ENCODE peak calls at places on chromosomes 1 and 21, in four cellular contexts. B is prostate gland, D is HepG2, J is stomach. V is an unnamed sample.

GRCh38 chr1:89998306-89998705 is 3.4 kb downstream of the ZNF326 start:
- DNase-seq in B (no peak), D (no peak), J (no peak), V (no peak)

GRCh38 chr1:195763146-195763906 is 844.9 kb downstream of the KCNT2 start:
- DNase-seq in J (no peak), B (no peak), D (no peak), V (no peak)

GRCh38 chr1:58358311-58358710 is 188.2 kb downstream of the OMA1 start:
- DNase-seq in J (no peak), B (no peak), D (peak; percentile 12), V (no peak)

GRCh38 chr1:40185951-40186864 is 25.0 kb downstream of the RLF start:
- DNase-seq in B (no peak), J (no peak), D (no peak), V (no peak)

GRCh38 chr1:212039622-212040021 is 4.1 kb downstream of the DTL start:
- DNase-seq in B (no peak), J (no peak), D (no peak), V (no peak)

GRCh38 chr1:246597971-246598370 is 31.7 kb downstream of the CNST start:
- DNase-seq in D (no peak), B (no peak), J (no peak), V (no peak)

GRCh38 chr1:111354584-111354983 is 63.9 kb downstream of the CHIA start:
- DNase-seq in D (no peak), B (no peak), J (no peak), V (no peak)

GRCh38 chr1:35174225-35174540 is 18.8 kb downstream of the SFPQ start:
- DNase-seq in B (no peak), D (no peak), J (no peak), V (no peak)

GRCh38 chr1:177794316-177794991 is 175.4 kb downstream of the SEC16B start:
- DNase-seq in J (no peak), B (no peak), D (no peak), V (no peak)

GRCh38 chr1:181604482-181604881 is 121.2 kb downstream of the CACNA1E start:
- DNase-seq in J (no peak), D (no peak), B (no peak), V (no peak)

GRCh38 chr1:225201447-225201846 is 226.4 kb downstream of the LBR start:
- DNase-seq in D (no peak), J (no peak), B (no peak), V (no peak)

GRCh38 chr1:97071163-97071562 is 349.6 kb downstream of the PTBP2 start:
- DNase-seq in J (no peak), D (no peak), B (no peak), V (no peak)

GRCh38 chr1:91406773-91407389 is 2.2 kb upstream of the HFM1 start:
- DNase-seq in D (peak; percentile 2), B (no peak), J (no peak), V (no peak)

GRCh38 chr1:95388041-95388440 is 154.0 kb downstream of the RWDD3 start:
- DNase-seq in D (no peak), J (no peak), B (no peak), V (no peak)

GRCh38 chr1:170864784-170865538 is 70.4 kb upstream of the MROH9 start:
- DNase-seq in D (no peak), B (no peak), J (no peak), V (no peak)

GRCh38 chr1:112239953-112240352 is 156.1 kb upstream of the CTTNBP2NL start:
- DNase-seq in D (no peak), J (no peak), B (no peak), V (no peak)

GRCh38 chr1:86085741-86086411 is 70.7 kb downstream of the COL24A1 start:
- DNase-seq in J (no peak), B (no peak), D (no peak), V (no peak)

GRCh38 chr1:20090641-20091040 is 20.6 kb downstream of the PLA2G5 start:
- DNase-seq in B (no peak), D (no peak), J (no peak), V (no peak)

GRCh38 chr1:172421974-172422604 is 1.6 kb downstream of the C1orf105 start:
- DNase-seq in J (no peak), B (no peak), D (no peak), V (no peak)

GRCh38 chr1:201999625-202000238 is 10.7 kb upstream of the ELF3 start:
- DNase-seq in J (peak; percentile 55), B (no peak), D (peak; percentile 64), V (no peak)

GRCh38 chr1:36076979-36077573 is 6.8 kb upstream of the TEKT2 start:
- DNase-seq in B (no peak), D (no peak), J (no peak), V (no peak)

GRCh38 chr1:32201011-32201855 is 838 bp downstream of the CCDC28B start:
- DNase-seq in D (no peak), J (peak; percentile 63), B (peak; percentile 46), V (no peak)

GRCh38 chr1:9900142-9901043 is 9.7 kb downstream of the CTNNBIP1 start:
- DNase-seq in D (peak; percentile 88), B (peak; percentile 78), J (peak; percentile 86), V (no peak)

GRCh38 chr1:152218762-152219436 is 5.1 kb downstream of the HRNR start:
- DNase-seq in J (no peak), B (no peak), D (no peak), V (no peak)

GRCh38 chr1:205430631-205431305 is 8.9 kb upstream of the LEMD1 start:
- DNase-seq in J (peak; percentile 71), D (no peak), B (peak; percentile 30), V (no peak)

GRCh38 chr21:34282223-34282622 is 81.6 kb upstream of the KCNE2 start:
- DNase-seq in B (no peak), D (no peak), J (no peak), V (no peak)

DNA sequence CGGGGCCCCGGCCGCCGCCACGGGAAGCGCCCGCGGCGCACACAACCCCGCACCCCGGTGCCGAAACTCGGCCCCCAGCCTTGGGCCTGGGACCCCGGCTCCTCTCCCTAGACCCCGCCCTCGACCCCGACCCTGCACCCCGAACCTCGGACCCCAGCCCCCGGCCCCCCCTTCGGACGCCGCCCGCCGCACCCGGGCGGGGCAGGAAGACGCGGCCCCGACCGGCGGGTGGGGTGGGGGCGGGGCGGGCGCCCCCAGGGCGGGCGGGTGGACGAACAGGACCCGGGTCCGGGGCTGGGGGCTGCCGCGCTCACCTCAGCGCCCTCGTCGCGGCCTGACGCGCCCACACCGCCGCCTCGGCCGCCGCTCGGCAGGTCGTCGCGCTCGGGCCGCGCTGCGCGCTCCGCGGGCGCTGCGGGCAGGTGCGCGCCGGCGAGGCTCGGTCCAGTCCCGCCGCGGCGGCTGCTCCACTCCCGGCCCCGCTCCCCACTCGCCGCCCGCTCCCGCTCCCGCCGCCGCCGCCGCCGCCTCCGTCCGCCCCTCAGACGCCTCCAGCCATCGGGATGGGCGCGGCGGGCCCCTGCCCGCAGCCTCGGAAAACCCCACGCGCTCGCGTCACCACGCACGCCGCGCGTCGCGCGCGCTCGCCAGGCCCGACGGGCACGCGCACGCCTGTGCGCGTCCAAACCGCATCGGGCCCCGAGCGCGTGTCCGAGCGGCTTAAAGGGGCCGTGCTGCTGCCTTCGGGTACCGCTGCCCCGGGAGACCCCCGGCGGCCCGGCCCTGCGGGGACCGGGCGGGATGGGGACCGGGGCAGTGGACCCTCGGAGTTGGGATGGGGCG is at the start of gene GNB1:
- DNase-seq in J (peak; percentile 91), B (peak; percentile 77), D (peak; percentile 70), V (no peak)
- TF ChIP-seq POLR2AphosphoS5 in J (peak; percentile 88), B (no peak), D (peak; percentile 27), V (peak; percentile 62)

DNA sequence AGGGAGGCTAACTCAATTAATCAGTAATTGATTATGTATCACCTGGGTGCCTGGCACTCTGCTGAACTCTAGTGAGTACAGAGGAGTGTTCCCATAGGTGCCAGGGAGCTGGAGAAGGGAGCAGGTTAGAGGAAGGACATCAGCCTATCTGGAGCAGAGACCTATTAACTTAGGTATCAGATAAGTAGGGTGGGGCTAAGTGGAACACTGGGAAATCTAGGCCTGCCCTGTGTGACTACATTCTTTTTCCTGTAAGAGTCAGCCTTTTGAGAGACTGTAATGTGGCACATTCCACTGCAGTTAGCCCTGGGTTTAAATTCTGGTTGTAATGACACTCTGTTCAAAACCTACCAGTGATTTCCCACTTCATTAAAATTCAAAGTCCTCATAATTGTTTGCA is 12.7 kb downstream of the STX12 start:
- DNase-seq in B (no peak), D (no peak), J (peak; percentile 65), V (no peak)
- TF ChIP-seq POLR2AphosphoS5 in B (no peak), D (no peak), J (peak; percentile 75), V (no peak)

GRCh38 chr1:27664291-27664690 is 7.7 kb downstream of the IFI6 start:
- DNase-seq in J (no peak), B (no peak), D (no peak), V (no peak)

GRCh38 chr1:27666294-27666693 is 5.7 kb downstream of the IFI6 start:
- DNase-seq in D (no peak), B (no peak), J (no peak), V (no peak)

GRCh38 chr1:27665016-27665651 is 6.9 kb downstream of the IFI6 start:
- DNase-seq in J (no peak), D (no peak), B (no peak), V (no peak)

GRCh38 chr1:27661412-27662075 is 10.4 kb downstream of the IFI6 start:
- DNase-seq in J (no peak), B (no peak), D (no peak), V (no peak)

DNA sequence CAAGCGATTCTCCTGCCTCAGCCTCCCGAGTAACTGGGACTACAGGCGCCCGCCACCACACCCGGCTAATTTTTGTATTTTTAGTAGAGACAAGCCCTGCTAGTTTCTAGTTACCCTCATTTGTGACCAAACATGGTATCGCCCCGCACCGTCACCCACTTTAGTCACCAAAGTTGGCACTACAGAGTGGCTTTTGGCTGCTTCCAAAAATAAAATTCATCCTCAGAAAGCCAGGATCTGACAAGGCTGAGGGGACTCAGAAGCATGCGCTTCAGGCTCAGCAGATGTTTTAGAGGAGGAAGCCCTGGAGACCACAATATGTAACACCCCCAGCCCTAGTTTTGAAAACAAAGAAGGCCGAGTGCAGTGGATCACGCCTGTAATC is 8.3 kb downstream of the IFI6 start:
- DNase-seq in J (no peak), D (no peak), B (no peak), V (no peak)
- TF ChIP-seq POLR2AphosphoS5 in J (no peak), D (no peak), B (no peak), V (no peak)

GRCh38 chr1:240004086-240004749 is 87.5 kb upstream of the FMN2 start:
- DNase-seq in D (no peak), J (no peak), B (no peak), V (no peak)

GRCh38 chr1:240008298-240008697 is 83.4 kb upstream of the FMN2 start:
- DNase-seq in B (no peak), D (no peak), J (no peak), V (no peak)

GRCh38 chr1:240000634-240001033 is 91.0 kb upstream of the FMN2 start:
- DNase-seq in J (no peak), D (no peak), B (no peak), V (no peak)

GRCh38 chr1:240001177-240001740 is 90.4 kb upstream of the FMN2 start:
- DNase-seq in B (no peak), D (no peak), J (no peak), V (no peak)

DNA sequence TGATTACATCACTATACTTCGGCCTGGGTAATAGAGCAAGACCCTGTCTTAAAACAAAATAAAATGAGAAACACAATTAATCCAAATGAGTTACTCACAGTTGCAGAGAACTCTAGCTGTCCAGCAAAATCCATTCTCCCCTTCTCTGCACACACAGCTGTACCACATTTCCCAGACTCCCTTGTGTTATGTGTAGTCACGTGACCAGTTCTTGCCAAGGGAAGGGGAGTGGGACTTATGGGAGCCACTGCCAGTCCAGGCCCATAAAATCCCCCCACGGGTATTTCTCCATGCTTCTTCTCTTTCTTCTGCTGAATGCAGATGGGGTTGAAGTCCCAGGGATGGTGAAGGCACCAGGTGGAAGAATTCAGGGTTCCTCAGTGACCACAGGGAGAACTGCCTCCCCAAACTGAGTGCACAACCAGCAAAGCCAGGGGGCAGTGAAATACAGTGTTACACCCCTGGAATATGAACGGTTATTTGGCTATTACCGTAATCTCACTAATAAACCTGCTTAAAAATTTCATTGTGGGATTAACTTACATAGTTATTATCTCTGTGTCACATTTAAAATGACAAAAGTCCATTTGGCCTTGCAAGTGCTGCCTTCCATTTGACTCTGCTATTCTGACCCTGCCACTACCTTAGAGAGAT is 85.6 kb upstream of the FMN2 start:
- DNase-seq in D (no peak), J (no peak), B (no peak), V (no peak)
- TF ChIP-seq POLR2AphosphoS5 in D (no peak), J (no peak), B (no peak), V (no peak)

V was measured in SK-N-MC.